ENCODE peak calls at places on chromosomes 7 and 10, in four cellular contexts. R, F, M and X are unnamed samples.
A peak's percentile ranks its signal among the peaks of the same experiment; 100 is the strongest.

GRCh38 chr10:927131-927530 is 4.4 kb downstream of the LARP4B start:
- DNase-seq in R (no peak), F (no peak), M (no peak), X (no peak)

GRCh38 chr7:47819054-47819920 is 129.0 kb downstream of the PKD1L1 start:
- DNase-seq in R (peak; percentile 72), F (peak; percentile 15), M (peak; percentile 45), X (peak; percentile 70)

GRCh38 chr10:105594301-105594700 is 953.2 kb downstream of the SORCS3 start:
- DNase-seq in R (no peak), F (no peak), M (no peak), X (no peak)

GRCh38 chr10:110400173-110400947 is 95.6 kb upstream of the SMNDC1 start:
- DNase-seq in R (no peak), F (no peak), M (no peak), X (no peak)

GRCh38 chr10:368579-369255 is 233.5 kb downstream of the ZMYND11 start:
- DNase-seq in R (no peak), F (no peak), M (no peak), X (no peak)

GRCh38 chr10:62047960-62048383 is 146.5 kb downstream of the ARID5B start:
- DNase-seq in R (no peak), F (no peak), M (no peak), X (peak; percentile 25)

GRCh38 chr7:136566491-136566890 is 302.0 kb upstream of the CHRM2 start:
- DNase-seq in R (no peak), F (no peak), M (no peak), X (no peak)

GRCh38 chr10:1957057-1957456 is 219.7 kb upstream of the ADARB2 start:
- DNase-seq in R (no peak), F (no peak), M (no peak), X (no peak)

GRCh38 chr7:130276796-130277762 is 10.4 kb downstream of the CPA2 start:
- DNase-seq in R (no peak), F (no peak), M (no peak), X (no peak)

GRCh38 chr10:129963076-129963830 is 821 bp downstream of the EBF3 start:
- DNase-seq in R (no peak), F (no peak), M (no peak), X (no peak)

GRCh38 chr10:73439605-73440298 is 6.4 kb upstream of the MSS51 start:
- DNase-seq in R (no peak), F (no peak), M (no peak), X (no peak)

GRCh38 chr7:47763063-47763974 is 181.4 kb upstream of the TNS3 start:
- DNase-seq in R (peak; percentile 96), F (no peak), M (no peak), X (peak; percentile 100)

GRCh38 chr7:89623018-89623672 is 531.1 kb upstream of the STEAP1 start:
- DNase-seq in R (peak; percentile 1), F (peak; percentile 3), M (no peak), X (peak; percentile 41)

GRCh38 chr7:20170626-20171025 is 46.6 kb downstream of the MACC1 start:
- DNase-seq in R (no peak), F (no peak), M (no peak), X (no peak)

GRCh38 chr10:82213784-82214183 is 338.8 kb downstream of the NRG3 start:
- DNase-seq in R (no peak), F (no peak), M (no peak), X (no peak)

GRCh38 chr10:60828489-60828852 is 50.2 kb downstream of the CDK1 start:
- DNase-seq in R (no peak), F (no peak), M (no peak), X (no peak)

GRCh38 chr10:61188691-61189090 is 244.7 kb upstream of the RHOBTB1 start:
- DNase-seq in R (no peak), F (no peak), M (no peak), X (no peak)

GRCh38 chr7:73738220-73738611 is 386 bp downstream of the ABHD11 start:
- DNase-seq in R (peak; percentile 74), F (no peak), M (peak; percentile 94), X (no peak)

GRCh38 chr7:115782716-115783460 is 247.7 kb downstream of the TFEC start:
- DNase-seq in R (no peak), F (no peak), M (no peak), X (no peak)

GRCh38 chr10:84607044-84607443 is 278.7 kb downstream of the CCSER2 start:
- DNase-seq in R (no peak), F (no peak), M (no peak), X (no peak)

GRCh38 chr7:44454348-44454747 is 36.1 kb downstream of the NUDCD3 start:
- DNase-seq in R (no peak), F (no peak), M (no peak), X (no peak)

GRCh38 chr10:112696587-112696986 is 249.6 kb downstream of the VTI1A start:
- DNase-seq in R (no peak), F (no peak), M (no peak), X (no peak)

GRCh38 chr7:127877951-127878350 is 153.3 kb downstream of the LRRC4 start:
- DNase-seq in R (no peak), F (no peak), M (no peak), X (no peak)

GRCh38 chr7:48130658-48131108 is 40.6 kb upstream of the ABCA13 start:
- DNase-seq in R (no peak), F (no peak), M (no peak), X (no peak)

GRCh38 chr10:92066386-92066785 is 142.8 kb downstream of the BTAF1 start:
- DNase-seq in R (no peak), F (no peak), M (no peak), X (no peak)

GRCh38 chr7:158120751-158121150 is 466.9 kb downstream of the PTPRN2 start:
- DNase-seq in R (no peak), F (no peak), M (no peak), X (no peak)

GRCh38 chr10:60186315-60187071 is 203.2 kb downstream of the ANK3 start:
- DNase-seq in R (peak; percentile 6), F (no peak), M (no peak), X (no peak)

GRCh38 chr10:88027570-88027969 is 164.1 kb downstream of the PTEN start:
- DNase-seq in R (no peak), F (peak; percentile 37), M (no peak), X (no peak)

GRCh38 chr10:121532465-121532864 is 65.8 kb downstream of the FGFR2 start:
- DNase-seq in R (no peak), F (no peak), M (no peak), X (peak; percentile 37)
- TF ChIP-seq ESRRA in R (no peak), F (no peak), M (no peak), X (no peak)

GRCh38 chr7:138105216-138105615 is 29.0 kb downstream of the AKR1D1 start:
- DNase-seq in R (no peak), F (no peak), M (no peak), X (no peak)
- TF ChIP-seq BHLHE40 in R (no peak), F (no peak), M (no peak), X (no peak)

GRCh38 chr7:150877545-150877944 is 25.2 kb downstream of the AOC1 start:
- DNase-seq in R (no peak), F (no peak), M (peak; percentile 16), X (no peak)
- TF ChIP-seq ESRRA in R (no peak), F (no peak), M (no peak), X (no peak)

GRCh38 chr10:78585952-78586351 is 482.8 kb upstream of the ZMIZ1 start:
- DNase-seq in R (no peak), F (no peak), M (no peak), X (no peak)
- TF ChIP-seq BHLHE40 in R (no peak), F (no peak), M (no peak), X (no peak)

GRCh38 chr7:16744518-16745250 is 8.9 kb upstream of the TSPAN13 start:
- DNase-seq in R (no peak), F (no peak), M (no peak), X (no peak)
- TF ChIP-seq ESRRA in R (no peak), F (no peak), M (no peak), X (no peak)

DNA sequence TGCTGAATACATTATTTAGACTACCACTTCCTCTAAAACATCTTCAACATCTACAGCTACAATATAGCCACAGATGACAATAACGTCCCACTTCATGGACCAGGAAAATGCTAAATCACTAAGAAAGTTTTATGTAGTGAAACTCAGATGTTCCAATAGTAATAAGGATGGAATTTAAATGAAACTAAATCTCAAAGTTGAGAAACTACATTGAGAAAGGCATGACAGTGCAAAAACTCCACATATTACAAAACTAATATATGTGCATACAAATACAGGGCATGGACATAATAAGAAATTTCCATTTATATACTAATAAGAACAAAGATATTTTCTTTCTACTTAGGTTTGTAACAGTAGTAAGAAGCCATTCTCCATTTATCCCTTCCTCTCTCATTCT is 31.1 kb downstream of the POT1 start:
- DNase-seq in R (no peak), F (no peak), M (no peak), X (no peak)
- TF ChIP-seq BHLHE40 in R (no peak), F (no peak), M (no peak), X (no peak)

GRCh38 chr7:104723001-104723400 is 291.0 kb upstream of the KMT2E start:
- DNase-seq in R (no peak), F (no peak), M (no peak), X (no peak)
- TF ChIP-seq ESRRA in R (no peak), F (no peak), M (no peak), X (no peak)

GRCh38 chr7:38628630-38629385 is 2.4 kb downstream of the AMPH start:
- DNase-seq in R (no peak), F (no peak), M (no peak), X (no peak)
- TF ChIP-seq BHLHE40 in R (no peak), F (no peak), M (no peak), X (no peak)

GRCh38 chr7:155948423-155948822 is 136.2 kb upstream of the SHH start:
- DNase-seq in R (no peak), F (no peak), M (no peak), X (no peak)

GRCh38 chr7:155945670-155946325 is 133.5 kb upstream of the SHH start:
- DNase-seq in R (no peak), F (no peak), M (no peak), X (no peak)

GRCh38 chr7:155948845-155949244 is 136.6 kb upstream of the SHH start:
- DNase-seq in R (no peak), F (no peak), M (no peak), X (no peak)

GRCh38 chr7:155944901-155945300 is 132.6 kb upstream of the SHH start:
- DNase-seq in R (no peak), F (no peak), M (no peak), X (no peak)

DNA sequence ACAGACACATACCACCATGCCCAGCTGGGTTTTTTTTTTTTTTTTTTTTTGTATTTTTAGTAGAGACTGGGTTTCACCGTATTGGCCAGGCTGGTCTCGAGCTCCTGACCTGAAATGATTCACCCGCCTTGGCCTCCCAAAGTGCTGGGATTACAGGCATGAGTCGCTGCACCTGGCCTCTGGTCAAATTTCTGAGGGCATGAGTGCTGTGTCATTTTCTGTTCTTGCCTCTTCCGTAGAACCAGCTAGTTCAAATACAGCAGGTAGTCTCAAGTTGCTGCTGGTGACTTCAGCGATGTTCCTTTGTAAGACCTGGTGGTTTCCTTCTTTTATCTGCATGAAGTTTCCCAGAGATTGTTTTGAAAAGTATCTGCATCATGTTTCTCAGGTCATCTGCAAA is 134.8 kb upstream of the SHH start:
- DNase-seq in R (no peak), F (no peak), M (no peak), X (no peak)
- TF ChIP-seq ESRRA in R (no peak), F (no peak), M (no peak), X (no peak)